ENCODE peak calls at places on chromosomes 1 and 21, in four cellular contexts. J is right lobe of liver, I is mesothelial cell of epicardium, G is Peyer's patch. P is an unnamed sample.

GRCh38 chr1:32405672-32406467 is 11.6 kb upstream of the BSDC1 start:
- DNase-seq in J (no peak), G (no peak), I (no peak), P (no peak)

GRCh38 chr1:165481820-165482532 is 37.0 kb upstream of the RXRG start:
- DNase-seq in I (no peak), G (no peak), J (no peak), P (peak)

GRCh38 chr1:234212764-234213406 is 160.4 kb upstream of the COA6 start:
- DNase-seq in J (no peak), G (no peak), I (no peak), P (peak)

GRCh38 chr1:31412732-31413404 is at the start of gene SERINC2:
- DNase-seq in I (no peak), G (peak), J (peak), P (peak)

GRCh38 chr1:228345201-228345930 is 61.3 kb downstream of the TRIM11 start:
- DNase-seq in G (peak), J (peak), I (no peak), P (peak)

GRCh38 chr1:84377480-84378095 is 20.7 kb upstream of the DNASE2B start:
- DNase-seq in J (no peak), G (no peak), I (no peak), P (no peak)

GRCh38 chr1:237386362-237387143 is 344.6 kb downstream of the RYR2 start:
- DNase-seq in J (no peak), G (no peak), I (no peak), P (no peak)

GRCh38 chr1:53593758-53594380 is 134.7 kb downstream of the DMRTB1 start:
- DNase-seq in I (no peak), J (no peak), G (peak), P (no peak)

GRCh38 chr1:39957299-39958020 is 2.5 kb downstream of the MFSD2A start:
- DNase-seq in G (no peak), J (no peak), I (no peak), P (no peak)

GRCh38 chr1:234997201-234998173 is 131.2 kb downstream of the TOMM20 start:
- DNase-seq in I (no peak), G (peak), J (peak), P (peak)

GRCh38 chr1:107532318-107532717 is 391.5 kb downstream of the NTNG1 start:
- DNase-seq in I (no peak), G (no peak), J (peak), P (no peak)

GRCh38 chr21:31721381-31721780 is 10.5 kb downstream of the SCAF4 start:
- DNase-seq in I (no peak), G (no peak), J (no peak), P (no peak)

GRCh38 chr1:115258302-115258866 is 79.7 kb downstream of the NGF start:
- DNase-seq in I (no peak), G (no peak), J (no peak), P (no peak)

GRCh38 chr1:167237000-167237399 is 16.3 kb downstream of the POU2F1 start:
- DNase-seq in I (no peak), J (no peak), G (no peak), P (no peak)

GRCh38 chr1:204438628-204439027 is 27.0 kb upstream of the PPP1R15B start:
- DNase-seq in I (no peak), G (no peak), J (no peak), P (peak)

GRCh38 chr1:205672395-205672889 is 7.9 kb downstream of the SLC45A3 start:
- DNase-seq in J (no peak), G (no peak), I (no peak), P (no peak)

GRCh38 chr1:190170321-190170720 is 307.3 kb downstream of the BRINP3 start:
- DNase-seq in J (no peak), I (no peak), G (no peak), P (no peak)

DNA sequence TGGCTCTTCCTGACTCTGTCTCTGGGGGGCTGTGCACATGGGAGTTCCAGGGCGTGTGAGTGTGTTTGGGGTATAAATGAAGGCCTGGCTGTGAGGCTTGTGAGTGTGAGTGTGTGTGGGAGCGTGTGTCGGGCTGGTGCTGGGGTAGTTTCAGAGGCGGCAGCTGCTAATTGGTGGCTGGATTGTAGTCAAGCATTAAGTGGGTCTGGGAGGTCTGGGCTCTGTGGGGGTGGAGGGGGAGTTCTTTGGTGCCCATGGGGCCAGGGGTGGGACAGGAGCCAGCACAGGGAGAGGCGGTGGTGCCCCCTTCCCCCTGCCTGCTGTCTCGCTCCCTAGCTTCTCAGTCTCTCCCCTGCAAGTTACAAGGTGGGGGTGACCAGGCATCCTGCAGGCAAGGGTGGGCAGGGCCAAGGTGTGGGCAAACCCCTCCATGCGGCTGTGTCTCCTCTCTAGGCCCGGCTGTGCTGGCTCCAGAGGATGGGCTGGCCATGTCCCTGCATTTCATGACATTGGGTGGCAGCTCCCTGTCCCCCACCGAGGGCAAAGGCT is 14.5 kb downstream of the NTRK1 start:
- DNase-seq in G (no peak), I (no peak), J (no peak), P (no peak)
- TF ChIP-seq CTCF in G (no peak), I (no peak), J (no peak), P (no peak)

GRCh38 chr1:27427329-27427728 is 34.9 kb downstream of the GPR3 start:
- DNase-seq in I (no peak), G (no peak), J (no peak), P (no peak)

GRCh38 chr1:27428316-27429028 is 36.0 kb downstream of the GPR3 start:
- DNase-seq in G (no peak), J (no peak), I (no peak), P (no peak)

GRCh38 chr1:27427836-27428315 is 35.5 kb downstream of the GPR3 start:
- DNase-seq in J (no peak), I (no peak), G (no peak), P (no peak)

GRCh38 chr1:27429029-27429425 is 36.6 kb downstream of the GPR3 start:
- DNase-seq in I (no peak), G (no peak), J (no peak), P (no peak)

GRCh38 chr1:27430903-27431653 is 38.7 kb downstream of the GPR3 start:
- DNase-seq in G (no peak), J (no peak), I (no peak), P (no peak)
- TF ChIP-seq CTCF in G (no peak), J (no peak), I (no peak), P (no peak)

DNA sequence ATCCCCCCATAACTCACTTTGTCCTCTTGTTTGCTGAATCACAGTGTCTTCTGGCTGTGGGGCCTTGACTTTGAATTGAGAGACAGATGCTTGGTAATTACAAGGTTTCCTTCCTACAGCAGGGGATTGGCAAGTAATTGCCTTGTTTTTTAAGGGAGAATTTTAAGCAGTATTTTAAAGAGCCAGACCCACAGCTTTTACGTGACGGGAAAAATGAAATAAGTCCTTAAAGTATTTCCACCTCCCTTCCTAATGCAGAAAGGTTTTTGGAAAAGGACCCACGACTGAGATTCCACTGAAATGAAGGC is 41.0 kb downstream of the PGBD5 start:
- DNase-seq in I (no peak), J (no peak), G (no peak), P (no peak)
- TF ChIP-seq CTCF in I (no peak), J (no peak), G (no peak), P (no peak)

GRCh38 chr1:941027-941587 is 17.4 kb downstream of the SAMD11 start:
- DNase-seq in I (no peak), G (no peak), J (no peak), P (no peak)
- TF ChIP-seq CTCF in I (no peak), G (no peak), J (no peak), P (no peak)

DNA sequence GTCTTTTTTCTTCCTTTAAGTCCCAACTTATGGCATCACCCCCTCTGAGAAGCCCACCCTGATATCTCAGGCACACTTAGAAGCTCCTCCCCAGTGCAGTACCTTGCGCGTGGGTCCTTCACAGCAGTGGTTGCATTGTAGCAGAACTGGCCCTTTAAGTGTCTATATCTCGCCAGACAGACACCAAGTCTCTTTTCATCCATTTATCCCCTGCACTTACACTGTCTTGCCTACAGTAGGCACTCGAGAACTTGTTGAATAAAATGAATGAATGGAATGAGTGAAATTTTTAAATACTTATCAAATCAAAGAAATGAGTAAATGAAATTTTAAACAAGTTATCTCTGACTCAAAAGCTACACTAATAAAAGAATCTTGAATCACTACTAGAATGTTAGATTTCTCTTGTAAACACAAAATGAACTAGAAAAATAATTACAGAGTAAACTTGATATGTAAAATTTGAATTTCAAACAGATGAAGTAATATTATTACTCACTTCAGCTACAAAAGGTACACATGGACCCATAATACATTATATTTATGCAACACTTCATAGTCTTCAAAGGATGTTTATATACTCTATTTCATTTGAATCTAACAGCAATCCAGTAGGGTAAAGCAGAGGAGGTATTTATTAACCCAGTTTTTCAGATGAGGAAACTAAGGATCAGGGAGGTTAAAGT is 54.7 kb upstream of the MAN1A2 start:
- DNase-seq in I (no peak), G (no peak), J (no peak), P (no peak)
- TF ChIP-seq CTCF in I (no peak), G (peak), J (peak), P (no peak)

GRCh38 chr1:244603498-244603897 is 49.4 kb upstream of the DESI2 start:
- DNase-seq in G (no peak), I (no peak), J (no peak), P (peak)

GRCh38 chr1:244601336-244601735 is 51.6 kb upstream of the DESI2 start:
- DNase-seq in J (no peak), G (no peak), I (no peak), P (no peak)

GRCh38 chr1:244599937-244600350 is 53.0 kb upstream of the DESI2 start:
- DNase-seq in I (no peak), G (no peak), J (no peak), P (peak)

DNA sequence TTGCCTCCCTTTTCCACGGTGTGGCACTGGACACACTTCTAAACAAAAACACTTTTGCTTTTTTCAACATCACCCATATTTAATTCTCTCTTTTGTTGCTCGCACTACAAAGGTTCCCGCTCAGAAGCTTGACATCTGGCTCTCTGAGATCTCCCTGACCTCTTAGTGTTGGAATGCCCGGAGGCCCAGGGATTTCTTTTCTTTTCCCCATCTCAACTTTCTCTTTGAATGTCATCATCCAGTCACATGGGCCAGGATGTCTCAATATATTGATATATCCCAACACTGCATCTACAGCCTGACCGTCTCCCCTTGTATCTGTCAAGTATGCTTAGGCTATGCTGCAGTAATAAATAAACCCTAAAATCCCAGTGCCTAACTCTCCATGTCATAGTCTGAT is 54.3 kb upstream of the DESI2 start:
- DNase-seq in I (no peak), G (no peak), J (no peak), P (no peak)
- TF ChIP-seq CTCF in I (no peak), G (no peak), J (no peak), P (no peak)

GRCh38 chr21:42835211-42835610 is 44.1 kb downstream of the WDR4 start:
- DNase-seq in G (no peak), I (no peak), J (no peak), P (no peak)

GRCh38 chr21:42835611-42836401 is 43.5 kb downstream of the WDR4 start:
- DNase-seq in I (no peak), G (no peak), J (no peak), P (no peak)

GRCh38 chr21:42834730-42835191 is 44.6 kb downstream of the WDR4 start:
- DNase-seq in J (no peak), I (no peak), G (no peak), P (no peak)

GRCh38 chr21:42833859-42834729 is 45.2 kb downstream of the WDR4 start:
- DNase-seq in J (no peak), G (no peak), I (no peak), P (no peak)

DNA sequence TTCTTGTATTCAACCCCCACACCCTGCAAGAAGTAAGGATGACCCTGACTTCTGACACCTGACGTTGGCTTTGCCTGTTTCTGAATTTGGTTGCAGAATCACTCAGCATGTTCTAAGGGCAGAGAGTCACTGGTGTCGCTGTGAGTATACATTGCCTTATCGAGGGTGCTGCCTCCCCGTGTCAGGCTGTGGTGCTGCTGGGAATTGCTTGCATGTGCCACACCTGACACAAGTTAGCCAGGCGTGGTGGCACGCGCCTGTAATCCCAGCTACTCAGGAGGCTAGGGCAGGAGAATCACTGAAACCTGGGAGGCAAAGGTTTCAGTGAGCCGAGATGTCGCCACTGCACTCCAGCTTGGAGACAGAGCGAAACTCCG is 45.9 kb downstream of the WDR4 start:
- DNase-seq in J (no peak), I (no peak), G (peak), P (peak)
- TF ChIP-seq CTCF in J (no peak), I (no peak), G (no peak), P (no peak)